ENCODE peak calls at places on chromosomes 4 and X, in ten cellular contexts. W is NT2/D1; V is heart right ventricle; S is HFFc6; M is T-helper 17 cell; O is thoracic aorta; X is GM20000; T is cardiac septum; Z is central memory CD4-positive, alpha-beta T cell; D is left kidney. K is an unnamed sample.

GRCh38 chr4:121182296-121182695 is 18.2 kb upstream of the TNIP3 start:
- DNase-seq in S (peak), O (no peak), W (no peak), Z (peak), M (no peak), V (no peak), X (no peak), T (no peak), D (peak), K (no peak)

GRCh38 chr4:67725981-67726380 is 25.0 kb upstream of the UBA6 start:
- DNase-seq in D (no peak), V (no peak), T (no peak), Z (no peak), M (no peak), X (no peak), W (no peak), O (no peak), S (peak), K (no peak)

GRCh38 chrX:13377537-13377936 is 57.7 kb upstream of the ATXN3L start:
- DNase-seq in X (no peak), D (peak), Z (no peak), T (no peak), S (peak), O (no peak), M (no peak), W (no peak), V (no peak), K (no peak)

GRCh38 chrX:11401966-11402365 is 108.8 kb downstream of the AMELX start:
- DNase-seq in Z (no peak), O (no peak), M (no peak), D (no peak), W (no peak), V (no peak), T (no peak), S (no peak), X (no peak), K (no peak)

GRCh38 chr4:26242451-26242850 is 78.4 kb upstream of the RBPJ start:
- DNase-seq in W (no peak), D (no peak), M (no peak), S (no peak), V (no peak), X (no peak), O (no peak), T (no peak), Z (no peak), K (no peak)

GRCh38 chr4:114400531-114400930 is 198.1 kb upstream of the UGT8 start:
- DNase-seq in O (no peak), X (no peak), T (no peak), V (no peak), M (no peak), S (peak), D (no peak), W (no peak), Z (no peak), K (no peak)

GRCh38 chrX:133897593-133898163 is 87.7 kb downstream of the GPC3 start:
- DNase-seq in O (no peak), T (no peak), Z (no peak), X (no peak), V (no peak), M (no peak), W (no peak), D (peak), S (no peak), K (no peak)

GRCh38 chr4:101037938-101038413 is 309.4 kb downstream of the PPP3CA start:
- DNase-seq in D (no peak), O (no peak), M (no peak), X (no peak), Z (peak), V (no peak), S (peak), W (no peak), T (no peak), K (no peak)

GRCh38 chr4:1035510-1035909 is 24.1 kb downstream of the FGFRL1 start:
- DNase-seq in V (peak), T (no peak), O (no peak), D (no peak), X (no peak), M (no peak), Z (no peak), W (no peak), S (no peak), K (no peak)

GRCh38 chrX:102624105-102624504 is 24.8 kb downstream of the ARMCX5 start:
- DNase-seq in V (no peak), T (no peak), M (no peak), O (no peak), Z (no peak), W (no peak), S (no peak), X (no peak), D (no peak), K (no peak)

GRCh38 chr4:121072836-121073362 is 564 bp upstream of the NDNF start:
- DNase-seq in O (no peak), S (no peak), M (no peak), V (no peak), D (peak), T (peak), X (peak), W (no peak), Z (no peak), K (no peak)

GRCh38 chrX:115949900-115950822 is 220.4 kb upstream of the AGTR2 start:
- DNase-seq in X (no peak), Z (peak), O (no peak), V (no peak), M (no peak), W (no peak), T (no peak), D (no peak), S (no peak), K (no peak)

GRCh38 chr4:181301735-181302380 is 941.3 kb upstream of the TENM3 start:
- DNase-seq in T (no peak), D (peak), W (no peak), O (no peak), X (peak), S (no peak), Z (no peak), M (no peak), V (peak), K (no peak)

GRCh38 chr4:131540256-131540655 is 1608.8 kb upstream of the PCDH10 start:
- DNase-seq in V (no peak), X (no peak), W (no peak), D (no peak), T (no peak), O (no peak), M (no peak), Z (no peak), S (no peak), K (no peak)

GRCh38 chr4:18568600-18568999 is 547.0 kb upstream of the LCORL start:
- DNase-seq in S (no peak), O (no peak), Z (no peak), X (no peak), V (no peak), M (no peak), D (peak), T (no peak), W (peak), K (no peak)

GRCh38 chrX:148878371-148878770 is 378.0 kb downstream of the AFF2 start:
- DNase-seq in W (no peak), T (no peak), M (no peak), D (no peak), Z (no peak), O (no peak), X (no peak), S (no peak), V (no peak), K (no peak)

K was measured in CD14-positive monocyte.